ENCODE peak calls at places on chromosomes 16 and 17, in nine cellular contexts. H is neural progenitor cell; L is pancreas; N is SW 1271; J is coronary artery; K is NCI-H1105; W is stimulated activated CD8-positive, alpha-beta memory T cell treated with anti-CD3 and anti-CD28 coated beads, Interleukin-7, amount 100 ng/mL, for 48 hours; F is caudate nucleus; G is stimulated activated CD4-positive, alpha-beta T cell treated with anti-CD3 and anti-CD28 coated beads, TNF-alpha, amount 100 ng/mL, for 24 hours. M is an unnamed sample.

GRCh38 chr16:3554351-3554928 is 22.8 kb downstream of the NLRC3 start:
- DNase-seq in H (no peak), L (no peak), N (no peak), J (no peak), K (no peak), W (no peak), F (no peak), G (no peak), M (no peak)

GRCh38 chr16:10665166-10665565 is 29.6 kb downstream of the TEKT5 start:
- DNase-seq in H (no peak), L (no peak), N (no peak), J (no peak), K (no peak), W (no peak), F (no peak), G (no peak), M (no peak)

GRCh38 chr17:19830061-19830460 is 37.7 kb downstream of the ULK2 start:
- DNase-seq in H (no peak), L (no peak), N (no peak), J (no peak), K (no peak), W (no peak), F (no peak), G (no peak), M (no peak)

GRCh38 chr16:23146877-23147601 is 2.2 kb downstream of the USP31 start:
- DNase-seq in H (no peak), L (no peak), N (no peak), J (no peak), K (no peak), W (no peak), F (no peak), G (no peak), M (no peak)

GRCh38 chr17:77744268-77744988 is 214.1 kb upstream of the TNRC6C start:
- DNase-seq in H (no peak), L (no peak), N (no peak), J (no peak), K (no peak), W (no peak), F (no peak), G (no peak), M (no peak)

GRCh38 chr17:78325076-78325712 is 34.7 kb downstream of the SOCS3 start:
- DNase-seq in H (peak), L (no peak), N (no peak), J (peak), K (no peak), W (no peak), F (no peak), G (no peak), M (no peak)

GRCh38 chr17:81535007-81535328 is 6.8 kb downstream of the FSCN2 start:
- DNase-seq in H (no peak), L (no peak), N (no peak), J (no peak), K (no peak), W (no peak), F (no peak), G (no peak), M (no peak)

GRCh38 chr16:71723537-71724319 is 773 bp downstream of the PHLPP2 start:
- DNase-seq in H (peak), L (peak), N (peak), J (peak), K (peak), W (peak), F (peak), G (peak), M (peak)

GRCh38 chr17:72661093-72661944 is 431.2 kb downstream of the SLC39A11 start:
- DNase-seq in H (no peak), L (peak), N (no peak), J (no peak), K (no peak), W (no peak), F (no peak), G (no peak), M (peak)